ENCODE peak calls at places on chromosomes 16 and 17, in eight cellular contexts. Z is stimulated activated CD4-positive, alpha-beta T cell treated with anti-CD3 and anti-CD28 coated beads, Interleukin-2, amount 100 ng/mL, for 48 hours; J is psoas muscle; K is RPMI7951; O is GM03348; N is caudate nucleus; G is lower leg skin; Y is astrocyte of the cerebellum. Q is an unnamed sample.

GRCh38 chr17:51853857-51854256 is 304.7 kb downstream of the CA10 start:
- DNase-seq in Z (no peak), J (no peak), K (no peak), O (no peak), N (no peak), G (no peak), Y (no peak), Q (no peak)

GRCh38 chr16:75238853-75239371 is 12.5 kb downstream of the BCAR1 start:
- DNase-seq in Z (no peak), J (no peak), K (peak; percentile 83), O (no peak), N (peak; percentile 84), G (no peak), Y (no peak), Q (no peak)

GRCh38 chr17:54626146-54626703 is 274.4 kb upstream of the TOM1L1 start:
- DNase-seq in Z (no peak), J (no peak), K (no peak), O (no peak), N (no peak), G (no peak), Y (no peak), Q (no peak)

GRCh38 chr17:50931003-50931878 is 65.1 kb upstream of the TOB1 start:
- DNase-seq in Z (peak; percentile 48), J (peak; percentile 88), K (peak; percentile 88), O (peak; percentile 89), N (peak; percentile 85), G (no peak), Y (peak; percentile 37), Q (no peak)

GRCh38 chr17:48731355-48731754 is 2.8 kb upstream of the HOXB13 start:
- DNase-seq in Z (no peak), J (no peak), K (no peak), O (no peak), N (no peak), G (no peak), Y (no peak), Q (no peak)

GRCh38 chr17:67439269-67439668 is 62.2 kb downstream of the PITPNC1 start:
- DNase-seq in Z (no peak), J (no peak), K (no peak), O (no peak), N (no peak), G (no peak), Y (no peak), Q (no peak)

GRCh38 chr16:60392380-60392779 is 1643.9 kb downstream of the CDH8 start:
- DNase-seq in Z (no peak), J (no peak), K (no peak), O (no peak), N (no peak), G (no peak), Y (no peak), Q (no peak)

GRCh38 chr17:247767-248166 is 66.3 kb upstream of the DOC2B start:
- DNase-seq in Z (no peak), J (no peak), K (no peak), O (no peak), N (no peak), G (no peak), Y (no peak), Q (no peak)

GRCh38 chr17:9935408-9935807 is 30.3 kb upstream of the RCVRN start:
- DNase-seq in Z (no peak), J (no peak), K (no peak), O (peak; percentile 70), N (no peak), G (peak; percentile 49), Y (no peak), Q (no peak)

GRCh38 chr17:57600092-57600491 is 145.0 kb downstream of the CCDC182 start:
- DNase-seq in Z (no peak), J (no peak), K (no peak), O (no peak), N (no peak), G (no peak), Y (no peak), Q (no peak)

GRCh38 chr17:82838386-82839063 is 1.3 kb downstream of the ZNF750 start:
- DNase-seq in Z (no peak), J (peak; percentile 78), K (no peak), O (no peak), N (no peak), G (peak; percentile 48), Y (no peak), Q (no peak)

GRCh38 chr17:62094175-62094574 is 29.1 kb upstream of the MED13 start:
- DNase-seq in Z (no peak), J (no peak), K (no peak), O (no peak), N (no peak), G (no peak), Y (no peak), Q (no peak)

GRCh38 chr17:8118769-8119574 is 658 bp upstream of the ALOXE3 start:
- DNase-seq in Z (peak; percentile 85), J (peak; percentile 90), K (peak; percentile 72), O (peak; percentile 92), N (peak; percentile 88), G (peak; percentile 88), Y (no peak), Q (no peak)

GRCh38 chr17:48756816-48757215 is 28.3 kb upstream of the HOXB13 start:
- DNase-seq in Z (no peak), J (no peak), K (no peak), O (no peak), N (no peak), G (no peak), Y (no peak), Q (no peak)

GRCh38 chr16:55280622-55281021 is 43.4 kb upstream of the IRX6 start:
- DNase-seq in Z (no peak), J (no peak), K (peak; percentile 70), O (no peak), N (no peak), G (no peak), Y (no peak), Q (no peak)

GRCh38 chr17:2582493-2582892 is 11.0 kb upstream of the PAFAH1B1 start:
- DNase-seq in Z (no peak), J (no peak), K (no peak), O (no peak), N (no peak), G (no peak), Y (no peak), Q (no peak)

GRCh38 chr17:8807070-8807550 is 7.9 kb upstream of the MFSD6L start:
- DNase-seq in Z (no peak), J (no peak), K (peak; percentile 11), O (no peak), N (no peak), G (no peak), Y (no peak), Q (peak; percentile 74)

GRCh38 chr17:51260960-51261958 is 913 bp downstream of the UTP18 start:
- DNase-seq in Z (peak; percentile 72), J (peak; percentile 75), K (no peak), O (peak; percentile 81), N (peak; percentile 5), G (peak; percentile 37), Y (no peak), Q (peak; percentile 52)

GRCh38 chr17:71409712-71410111 is 711.1 kb upstream of the SOX9 start:
- DNase-seq in Z (no peak), J (no peak), K (peak; percentile 91), O (peak; percentile 62), N (no peak), G (no peak), Y (no peak), Q (no peak)

GRCh38 chr16:19071811-19072777 is 4.7 kb downstream of the COQ7 start:
- DNase-seq in Z (peak; percentile 62), J (peak; percentile 25), K (peak; percentile 50), O (peak; percentile 60), N (peak; percentile 29), G (peak; percentile 30), Y (no peak), Q (no peak)

GRCh38 chr17:52147431-52147830 is 11.1 kb downstream of the CA10 start:
- DNase-seq in Z (no peak), J (no peak), K (no peak), O (no peak), N (no peak), G (no peak), Y (no peak), Q (no peak)

GRCh38 chr16:68272501-68273209 is 8.3 kb downstream of the SLC7A6 start:
- DNase-seq in Z (no peak), J (no peak), K (no peak), O (no peak), N (no peak), G (no peak), Y (no peak), Q (no peak)

GRCh38 chr16:78893340-78893739 is 707.2 kb downstream of the MAF start:
- DNase-seq in Z (no peak), J (no peak), K (no peak), O (no peak), N (no peak), G (no peak), Y (no peak), Q (no peak)

GRCh38 chr17:55265434-55266021 is 768 bp downstream of the HLF start:
- DNase-seq in Z (no peak), J (peak; percentile 27), K (no peak), O (peak; percentile 22), N (peak; percentile 55), G (no peak), Y (no peak), Q (no peak)

GRCh38 chr17:51860934-51861561 is 297.5 kb downstream of the CA10 start:
- DNase-seq in Z (peak; percentile 16), J (no peak), K (no peak), O (peak; percentile 5), N (peak; percentile 14), G (no peak), Y (no peak), Q (no peak)

GRCh38 chr17:71260366-71260765 is 860.5 kb upstream of the SOX9 start:
- DNase-seq in Z (no peak), J (no peak), K (peak; percentile 79), O (peak; percentile 32), N (no peak), G (no peak), Y (peak; percentile 4), Q (no peak)

GRCh38 chr17:78409191-78409621 is 30.8 kb downstream of the PGS1 start:
- DNase-seq in Z (no peak), J (no peak), K (no peak), O (no peak), N (no peak), G (no peak), Y (no peak), Q (no peak)

GRCh38 chr16:19227643-19228042 is 57.9 kb upstream of the CLEC19A start:
- DNase-seq in Z (no peak), J (no peak), K (no peak), O (no peak), N (no peak), G (no peak), Y (no peak), Q (no peak)

GRCh38 chr17:71413935-71414334 is 706.9 kb upstream of the SOX9 start:
- DNase-seq in Z (no peak), J (no peak), K (no peak), O (no peak), N (no peak), G (no peak), Y (no peak), Q (no peak)